ENCODE peak calls at places on chromosomes 3 and 15, in seven cellular contexts. G is Panc1, E is GM23248, O is SJSA1, V is right cardiac atrium, C is tibial nerve, A is colonic mucosa. N is an unnamed sample.

GRCh38 chr15:62935300-62936081 is 107.1 kb upstream of the TPM1 start:
- DNase-seq in G (no peak), C (no peak), O (no peak), V (no peak), A (no peak), E (no peak), N (no peak)

GRCh38 chr3:185076219-185076618 is 76.6 kb downstream of the C3orf70 start:
- DNase-seq in A (peak), C (no peak), O (no peak), E (no peak), V (no peak), G (no peak), N (no peak)

GRCh38 chr3:114035146-114035545 is 21.2 kb downstream of the CCDC191 start:
- DNase-seq in V (no peak), C (no peak), A (no peak), E (peak), O (no peak), G (no peak), N (no peak)

GRCh38 chr3:28028554-28028953 is 212.9 kb upstream of the CMC1 start:
- DNase-seq in C (no peak), E (no peak), A (no peak), O (no peak), G (no peak), V (no peak), N (no peak)

GRCh38 chr3:37559461-37559860 is 302.2 kb upstream of the CTDSPL start:
- DNase-seq in E (peak), G (no peak), A (no peak), V (no peak), C (no peak), O (peak), N (no peak)

GRCh38 chr3:159789742-159790635 is 198.6 kb upstream of the IL12A start:
- DNase-seq in A (peak), G (no peak), O (no peak), V (no peak), E (no peak), C (no peak), N (no peak)

GRCh38 chr15:36609793-36610192 is 30.4 kb downstream of the CDIN1 start:
- DNase-seq in O (no peak), E (no peak), A (no peak), G (no peak), V (no peak), C (no peak), N (no peak)

GRCh38 chr3:195181107-195181498 is 89.9 kb downstream of the XXYLT1 start:
- DNase-seq in V (no peak), O (no peak), A (no peak), G (no peak), E (no peak), C (no peak), N (no peak)

GRCh38 chr3:110738531-110738930 is 333.1 kb upstream of the NECTIN3 start:
- DNase-seq in A (no peak), E (peak), O (no peak), C (no peak), G (no peak), V (no peak), N (no peak)

GRCh38 chr15:66841953-66842681 is 140.1 kb downstream of the SMAD6 start:
- DNase-seq in C (peak), A (peak), V (peak), G (no peak), E (peak), O (peak), N (no peak)

GRCh38 chr15:64361259-64361658 is 5.3 kb upstream of the CSNK1G1 start:
- DNase-seq in G (no peak), O (no peak), C (no peak), E (no peak), V (no peak), A (no peak), N (no peak)

GRCh38 chr3:105473521-105474223 is 107.0 kb downstream of the ALCAM start:
- DNase-seq in V (no peak), O (peak), E (peak), G (no peak), A (no peak), C (no peak), N (no peak)

GRCh38 chr15:69815793-69816192 is 281.9 kb downstream of the TLE3 start:
- DNase-seq in E (no peak), A (no peak), V (no peak), G (no peak), C (no peak), O (no peak), N (no peak)

GRCh38 chr3:105639131-105639530 is 229.7 kb downstream of the CBLB start:
- DNase-seq in A (no peak), O (no peak), C (no peak), E (no peak), V (no peak), G (no peak), N (no peak)

GRCh38 chr15:70281811-70282307 is 184.1 kb upstream of the TLE3 start:
- DNase-seq in G (no peak), A (no peak), O (peak), C (no peak), V (no peak), E (peak), N (no peak)

GRCh38 chr15:52709172-52709979 is 30.2 kb upstream of the ATOSA start:
- DNase-seq in V (no peak), O (no peak), C (no peak), G (no peak), E (no peak), A (peak), N (no peak)

GRCh38 chr15:62758126-62758951 is 284.2 kb upstream of the TPM1 start:
- DNase-seq in A (no peak), E (peak), V (no peak), G (peak), O (peak), C (peak), N (no peak)

GRCh38 chr3:11185144-11185543 is 30.9 kb downstream of the HRH1 start:
- DNase-seq in G (no peak), C (no peak), O (no peak), A (no peak), E (peak), V (no peak), N (no peak)

GRCh38 chr3:195207056-195207455 is 63.9 kb downstream of the XXYLT1 start:
- DNase-seq in C (no peak), V (no peak), E (no peak), G (no peak), O (peak), A (peak), N (no peak)

GRCh38 chr3:54870423-54870822 is 57.4 kb downstream of the LRTM1 start:
- DNase-seq in O (peak), V (no peak), C (peak), A (no peak), G (no peak), E (peak), N (peak)

GRCh38 chr3:123725652-123726400 is 141.0 kb upstream of the HACD2 start:
- DNase-seq in V (no peak), A (no peak), G (no peak), C (no peak), O (no peak), E (no peak), N (no peak)

GRCh38 chr3:113070226-113071220 is 79.7 kb downstream of the GTPBP8 start:
- DNase-seq in V (no peak), O (no peak), A (no peak), C (no peak), E (peak), G (no peak), N (no peak)

DNA sequence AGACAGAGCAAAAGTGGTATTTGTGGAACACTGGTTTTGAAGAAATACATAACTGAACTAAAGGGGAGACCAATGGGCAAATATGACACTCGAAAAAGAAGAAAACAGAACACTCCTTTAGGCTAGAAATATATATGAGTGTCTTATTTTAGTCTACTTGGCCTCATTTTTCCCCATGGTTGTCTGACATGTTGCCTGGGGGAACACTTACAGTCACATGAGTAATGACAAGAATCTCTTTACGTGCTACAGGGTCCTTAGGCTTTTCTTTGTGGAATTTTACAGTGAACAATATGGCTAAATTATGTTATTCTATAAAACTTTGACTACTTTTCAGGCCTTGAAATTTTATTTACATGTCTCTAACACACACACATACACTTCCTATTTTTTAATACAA is 17.6 kb downstream of the METTL6 start:
- DNase-seq in A (no peak), C (no peak), O (no peak), V (no peak), G (no peak), E (no peak), N (no peak)
- H3K27ac ChIP-seq in A (no peak), C (no peak), O (no peak), V (no peak), G (no peak), E (no peak), N (no peak)

DNA sequence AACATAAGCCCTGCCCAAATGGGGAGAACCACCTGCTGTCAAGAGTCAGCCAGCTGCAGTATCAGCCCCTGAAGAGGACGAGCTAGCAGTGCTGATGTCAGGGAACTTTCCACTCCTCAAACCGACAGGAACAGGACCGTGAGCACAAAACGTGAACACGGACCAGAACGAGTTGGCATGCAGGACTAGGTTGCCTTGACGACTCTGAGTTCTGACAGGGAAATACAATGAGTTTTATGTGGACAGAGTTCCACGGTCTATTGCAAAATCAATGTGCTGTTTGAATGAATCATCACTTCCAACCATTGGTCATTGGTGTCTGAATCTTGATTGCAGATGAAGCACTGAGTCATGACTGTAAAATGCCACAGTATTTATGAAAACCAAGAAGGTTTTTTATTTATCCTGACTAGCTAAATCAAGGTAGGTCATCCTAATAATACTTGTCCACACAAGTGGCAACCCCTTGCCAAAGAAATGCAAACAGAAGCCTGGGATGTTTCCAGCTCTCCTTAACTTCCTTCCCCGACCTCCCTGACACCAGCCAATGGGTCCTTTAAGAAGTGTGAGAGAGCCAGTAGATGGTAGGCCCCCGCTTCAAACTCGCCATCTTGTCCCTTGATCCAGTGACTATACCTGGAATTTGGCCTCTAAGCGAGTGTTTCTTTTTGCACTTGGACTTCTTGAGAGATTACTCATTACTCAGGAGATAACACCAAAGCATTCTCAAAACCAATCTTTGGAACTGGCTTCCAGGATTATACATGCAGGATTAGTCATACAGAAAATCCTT is 119.6 kb downstream of the ASB7 start:
- DNase-seq in E (peak), A (peak), C (peak), V (peak), G (peak), O (peak), N (no peak)
- H3K27ac ChIP-seq in E (peak), A (peak), C (peak), V (peak), G (peak), O (peak), N (no peak)

GRCh38 chr3:152656207-152657001 is 178.5 kb upstream of the P2RY1 start:
- DNase-seq in V (no peak), E (no peak), A (no peak), G (no peak), C (no peak), O (no peak), N (no peak)
- H3K27ac ChIP-seq in V (no peak), E (no peak), A (no peak), G (no peak), C (peak), O (no peak), N (peak)

GRCh38 chr3:4982773-4983738 is 3.8 kb downstream of the BHLHE40 start:
- DNase-seq in G (no peak), O (no peak), E (peak), A (no peak), C (no peak), V (no peak), N (no peak)
- H3K27ac ChIP-seq in G (peak), O (peak), E (peak), A (peak), C (peak), V (peak), N (peak)

DNA sequence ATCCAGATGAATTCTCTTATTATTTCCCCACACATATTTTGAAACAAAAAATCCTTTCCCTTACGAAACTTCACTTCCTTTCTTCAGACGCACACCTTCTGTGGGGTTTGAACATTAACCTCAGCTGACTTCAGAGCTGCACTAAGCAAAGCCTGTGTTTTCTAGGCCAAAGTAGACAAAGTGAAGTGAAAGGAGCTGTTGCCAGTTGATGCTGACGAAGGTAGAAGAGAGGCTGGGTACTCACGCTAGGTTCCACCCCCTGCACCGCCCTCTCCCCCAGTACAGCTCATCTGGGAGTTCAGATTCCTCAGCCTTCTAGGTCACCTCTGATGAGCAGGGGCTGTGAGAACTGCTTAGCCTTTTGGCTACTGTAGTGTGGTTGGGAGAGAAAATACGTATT is 24.1 kb downstream of the DUT start:
- DNase-seq in O (no peak), G (no peak), C (no peak), V (no peak), A (no peak), E (peak), N (no peak)
- H3K27ac ChIP-seq in O (no peak), G (no peak), C (no peak), V (no peak), A (no peak), E (peak), N (no peak)

GRCh38 chr15:76376816-76377215 is 40.2 kb downstream of the ISL2 start:
- DNase-seq in V (no peak), C (no peak), E (no peak), G (no peak), O (no peak), A (no peak), N (no peak)

GRCh38 chr15:76378691-76379090 is 42.1 kb downstream of the ISL2 start:
- DNase-seq in V (no peak), A (no peak), C (no peak), O (no peak), E (no peak), G (no peak), N (no peak)

GRCh38 chr15:76377217-76377616 is 40.6 kb downstream of the ISL2 start:
- DNase-seq in A (no peak), G (no peak), O (no peak), E (no peak), C (no peak), V (no peak), N (no peak)

GRCh38 chr15:76376029-76376428 is 39.5 kb downstream of the ISL2 start:
- DNase-seq in A (no peak), G (no peak), V (no peak), C (no peak), O (no peak), E (no peak), N (no peak)

GRCh38 chr15:76377751-76378150 is 41.2 kb downstream of the ISL2 start:
- DNase-seq in C (no peak), A (no peak), V (no peak), E (no peak), G (no peak), O (no peak), N (no peak)
- H3K27ac ChIP-seq in C (no peak), A (no peak), V (no peak), E (no peak), G (no peak), O (no peak), N (no peak)

GRCh38 chr3:128231596-128231995 is 78.3 kb downstream of the EEFSEC start:
- DNase-seq in A (no peak), E (no peak), O (no peak), G (no peak), C (no peak), V (no peak), N (no peak)
- H3K27ac ChIP-seq in A (no peak), E (no peak), O (no peak), G (no peak), C (no peak), V (no peak), N (no peak)

GRCh38 chr3:25505581-25505980 is 77.5 kb downstream of the RARB start:
- DNase-seq in G (no peak), O (no peak), E (no peak), A (no peak), C (no peak), V (no peak), N (no peak)

GRCh38 chr3:25508433-25508832 is 80.4 kb downstream of the RARB start:
- DNase-seq in O (no peak), V (no peak), E (no peak), A (no peak), C (no peak), G (no peak), N (no peak)

GRCh38 chr3:25503758-25504157 is 75.7 kb downstream of the RARB start:
- DNase-seq in V (no peak), G (no peak), E (no peak), C (no peak), A (no peak), O (no peak), N (no peak)

GRCh38 chr3:25508901-25509300 is 80.8 kb downstream of the RARB start:
- DNase-seq in E (peak), O (peak), A (no peak), C (no peak), G (no peak), V (no peak), N (no peak)

GRCh38 chr3:25507811-25508210 is 79.7 kb downstream of the RARB start:
- DNase-seq in E (no peak), O (peak), A (no peak), C (no peak), G (no peak), V (no peak), N (no peak)
- H3K27ac ChIP-seq in E (no peak), O (peak), A (no peak), C (no peak), G (no peak), V (no peak), N (no peak)

GRCh38 chr3:71070497-71071465 is 512.7 kb downstream of the FOXP1 start:
- DNase-seq in V (no peak), C (no peak), E (no peak), A (no peak), G (no peak), O (no peak), N (no peak)
- H3K27ac ChIP-seq in V (no peak), C (no peak), E (no peak), A (peak), G (no peak), O (no peak), N (no peak)

N was measured in substantia nigra.